ENCODE peak calls at places on chromosome 11, in seven cellular contexts. D is CD8-positive, alpha-beta T cell; Q is CD4-positive, alpha-beta memory T cell; R is fibroblast of lung; B is AG04450; O is right lobe of liver; K is fibroblast of the aortic adventitia. N is an unnamed sample.

GRCh38 chr11:1152316-1153104 is 5.2 kb upstream of the MUC5AC start:
- DNase-seq in K (peak; percentile 14), O (peak; percentile 38), Q (no peak), R (peak; percentile 72), B (peak; percentile 13), D (no peak), N (no peak)

GRCh38 chr11:86559311-86559945 is 113.0 kb downstream of the ME3 start:
- DNase-seq in O (no peak), K (peak; percentile 94), B (no peak), D (no peak), R (peak; percentile 89), Q (no peak), N (no peak)

GRCh38 chr11:94973099-94973968 is at the start of the genes CWC15 and KDM4D:
- DNase-seq in B (peak; percentile 69), R (peak; percentile 91), O (peak; percentile 94), K (peak; percentile 91), Q (peak; percentile 93), D (peak; percentile 95), N (peak; percentile 89)

GRCh38 chr11:12573707-12574106 is 100.5 kb upstream of the TEAD1 start:
- DNase-seq in R (no peak), B (no peak), K (no peak), Q (no peak), D (no peak), O (no peak), N (no peak)

GRCh38 chr11:120675171-120675570 is 163.6 kb downstream of the GRIK4 start:
- DNase-seq in B (no peak), Q (no peak), K (no peak), R (peak; percentile 37), D (no peak), O (no peak), N (no peak)

GRCh38 chr11:71934213-71934612 is 5.4 kb downstream of the RNF121 start:
- DNase-seq in B (no peak), D (no peak), O (no peak), K (no peak), Q (no peak), R (no peak), N (peak; percentile 11)

GRCh38 chr11:615453-616319 is at the start of gene IRF7:
- DNase-seq in K (peak; percentile 87), R (peak; percentile 89), D (peak; percentile 91), Q (peak; percentile 80), B (peak; percentile 59), O (peak; percentile 97), N (peak; percentile 68)

GRCh38 chr11:67667490-67668190 is 6.8 kb downstream of the ALDH3B2 start:
- DNase-seq in O (no peak), R (no peak), Q (no peak), D (no peak), B (no peak), K (no peak), N (peak; percentile 82)

GRCh38 chr11:1359556-1359955 is 30.2 kb upstream of the BRSK2 start:
- DNase-seq in R (no peak), B (no peak), O (no peak), K (no peak), D (no peak), Q (no peak), N (no peak)

GRCh38 chr11:66768088-66768521 is 39.1 kb upstream of the SPTBN2 start:
- DNase-seq in R (peak; percentile 56), Q (no peak), K (peak; percentile 58), D (no peak), B (no peak), O (no peak), N (no peak)

GRCh38 chr11:95282337-95282751 is 51.3 kb upstream of the SESN3 start:
- DNase-seq in K (peak; percentile 72), B (no peak), O (peak; percentile 40), R (no peak), Q (no peak), D (no peak), N (no peak)

GRCh38 chr11:1470681-1471611 is 15.6 kb downstream of the MOB2 start:
- DNase-seq in O (peak; percentile 14), Q (no peak), B (no peak), R (no peak), K (no peak), D (no peak), N (no peak)

GRCh38 chr11:13169709-13170108 is 107.9 kb upstream of the BMAL1 start:
- DNase-seq in D (no peak), B (peak; percentile 81), K (peak; percentile 95), Q (no peak), R (peak; percentile 95), O (no peak), N (no peak)

GRCh38 chr11:62504158-62504973 is 42.2 kb downstream of the AHNAK start:
- DNase-seq in B (no peak), D (no peak), Q (no peak), R (no peak), O (no peak), K (no peak), N (no peak)

GRCh38 chr11:115385211-115385610 is 119.0 kb downstream of the CADM1 start:
- DNase-seq in O (no peak), D (no peak), Q (no peak), B (no peak), K (no peak), R (peak; percentile 61), N (no peak)

GRCh38 chr11:77412814-77413213 is 61.1 kb downstream of the PAK1 start:
- DNase-seq in B (no peak), D (no peak), O (no peak), R (no peak), K (no peak), Q (no peak), N (no peak)

GRCh38 chr11:16758382-16759024 is 20.1 kb downstream of the C11orf58 start:
- DNase-seq in D (no peak), R (no peak), B (no peak), K (no peak), O (no peak), Q (no peak), N (no peak)

GRCh38 chr11:65560555-65561418 is 2.6 kb upstream of the LTBP3 start:
- DNase-seq in Q (no peak), D (no peak), B (no peak), O (no peak), R (peak; percentile 87), K (peak; percentile 66), N (no peak)

GRCh38 chr11:3127706-3128355 is 37.3 kb downstream of the OSBPL5 start:
- DNase-seq in O (peak; percentile 17), B (no peak), K (no peak), R (no peak), Q (no peak), D (no peak), N (no peak)

GRCh38 chr11:22786475-22786874 is 43.1 kb downstream of the SVIP start:
- DNase-seq in Q (no peak), K (no peak), O (no peak), R (no peak), B (no peak), D (no peak), N (no peak)

GRCh38 chr11:101807521-101807920 is 107.3 kb upstream of the CEP126 start:
- DNase-seq in D (no peak), R (no peak), O (no peak), K (no peak), B (no peak), Q (no peak), N (no peak)

DNA sequence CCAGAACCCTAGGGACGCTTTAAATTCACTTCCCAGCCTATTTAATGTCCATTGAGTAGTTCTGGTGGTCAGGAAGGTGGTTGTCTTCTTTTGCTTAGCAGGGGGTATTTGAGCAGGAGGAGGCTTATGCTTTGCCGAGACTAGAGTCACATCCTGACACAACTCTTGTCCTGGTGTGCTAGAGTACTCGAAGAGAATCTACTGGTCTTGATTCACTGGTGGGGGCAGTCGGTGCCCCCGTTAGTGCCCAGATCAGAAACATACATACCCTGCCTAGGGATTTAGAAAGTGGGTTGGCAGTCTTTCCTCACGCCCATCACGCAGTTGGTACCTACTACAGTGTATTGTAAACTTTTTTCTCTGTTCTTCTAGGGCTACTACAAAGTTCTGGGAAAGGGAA is 2.7 kb downstream of the RPL27A start:
- DNase-seq in B (no peak), O (no peak), D (no peak), K (no peak), Q (no peak), R (no peak), N (no peak)
- H3K4me3 ChIP-seq in B (peak overlapping the region; percentile 76), O (no peak overlapping the region), D (no peak overlapping the region), K (peak overlapping the region; percentile 99), Q (no peak overlapping the region), R (peak overlapping the region; percentile 89), N (no peak overlapping the region)

GRCh38 chr11:133936136-133936535 is 20.6 kb downstream of the IGSF9B start:
- DNase-seq in Q (no peak), B (no peak), R (no peak), O (no peak), D (no peak), K (no peak), N (no peak)
- H3K4me3 ChIP-seq in Q (no peak overlapping the region), B (no peak overlapping the region), R (no peak overlapping the region), O (no peak overlapping the region), D (no peak overlapping the region), K (no peak overlapping the region), N (no peak overlapping the region)

DNA sequence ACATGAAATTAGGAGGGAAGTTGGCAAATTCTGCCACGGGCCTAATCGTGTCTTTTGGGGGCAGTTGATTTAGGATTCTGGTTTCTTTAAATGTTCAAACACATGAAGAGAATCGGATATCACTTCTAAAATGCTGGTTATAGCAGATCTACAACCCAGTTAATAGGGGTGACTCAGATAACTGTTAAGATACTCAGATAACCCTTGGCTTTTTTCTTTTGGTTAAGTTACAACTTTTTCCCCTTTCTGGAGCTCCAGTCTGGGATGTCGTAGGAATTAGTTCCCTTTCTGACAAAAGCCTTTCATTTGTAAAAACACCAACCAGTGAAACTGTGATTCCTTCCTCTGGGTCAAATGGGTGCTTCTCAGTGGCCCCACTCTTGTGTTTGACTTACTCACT is 976 bp downstream of the DEPDC7 start:
- DNase-seq in R (no peak), B (no peak), K (no peak), O (no peak), D (no peak), Q (no peak), N (no peak)
- H3K4me3 ChIP-seq in R (peak overlapping the region; percentile 54), B (peak overlapping the region; percentile 77), K (peak overlapping the region; percentile 79), O (peak overlapping the region; percentile 64), D (no peak overlapping the region), Q (no peak overlapping the region), N (no peak overlapping the region)

GRCh38 chr11:8266246-8267241 is 2.9 kb upstream of the LMO1 start:
- DNase-seq in K (no peak), D (no peak), R (no peak), O (no peak), B (no peak), Q (no peak), N (no peak)

GRCh38 chr11:8268530-8269461 is 5.1 kb upstream of the LMO1 start:
- DNase-seq in Q (no peak), D (no peak), K (no peak), R (peak; percentile 29), O (no peak), B (no peak), N (no peak)

GRCh38 chr11:8265681-8266241 is 2.1 kb upstream of the LMO1 start:
- DNase-seq in O (no peak), D (no peak), B (no peak), K (no peak), R (no peak), Q (no peak), N (no peak)

GRCh38 chr11:8267831-8268529 is 4.3 kb upstream of the LMO1 start:
- DNase-seq in K (no peak), R (peak; percentile 7), D (no peak), B (no peak), Q (peak; percentile 9), O (no peak), N (peak; percentile 92)

DNA sequence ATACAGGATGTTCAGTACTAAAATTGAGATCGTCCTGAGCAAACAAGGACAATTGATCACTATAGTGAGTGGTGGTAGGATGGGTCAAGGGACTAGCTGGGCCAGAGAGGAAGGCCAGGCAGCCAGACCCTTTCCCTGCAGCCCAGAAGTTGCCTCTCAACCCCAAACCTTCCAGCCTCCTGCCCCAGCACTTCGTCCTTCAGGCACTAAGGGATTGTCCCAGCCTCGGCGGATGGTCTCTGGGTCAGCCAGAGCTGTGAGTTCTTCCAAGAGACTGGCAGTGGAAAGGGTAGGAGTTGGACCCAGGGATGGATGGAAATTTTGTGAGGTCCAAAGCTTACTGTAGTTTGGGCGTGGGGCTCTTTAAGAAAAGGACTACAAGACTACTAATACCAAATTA is 3.6 kb upstream of the LMO1 start:
- DNase-seq in D (no peak), Q (no peak), K (no peak), B (no peak), R (no peak), O (no peak), N (no peak)
- H3K4me3 ChIP-seq in D (no peak overlapping the region), Q (no peak overlapping the region), K (no peak overlapping the region), B (no peak overlapping the region), R (no peak overlapping the region), O (no peak overlapping the region), N (peak overlapping the region; percentile 65)

N was measured in Jurkat, Clone E6-1.